ENCODE peak calls at places on chromosomes 4 and X, in ten cellular contexts. X, R, V, T, U, Y, E, D, G and L are unnamed samples.

GRCh38 chr4:8100696-8101095 is 57.9 kb downstream of the ABLIM2 start:
- DNase-seq in Y (peak; percentile 12), T (no peak), G (no peak), X (no peak), U (no peak), R (no peak), E (no peak), D (no peak), V (no peak), L (no peak)

GRCh38 chr4:56674984-56675383 is 6.1 kb downstream of the HOPX start:
- DNase-seq in U (no peak), R (no peak), G (no peak), D (no peak), Y (no peak), V (peak; percentile 22), T (no peak), X (no peak), E (no peak), L (peak; percentile 84)

GRCh38 chrX:37380920-37381319 is 31.8 kb downstream of the PRRG1 start:
- DNase-seq in U (no peak), V (peak; percentile 74), D (peak; percentile 9), Y (peak; percentile 83), R (no peak), G (no peak), E (no peak), X (no peak), T (no peak), L (peak; percentile 78)

GRCh38 chr4:100742045-100742444 is 224.2 kb upstream of the EMCN start:
- DNase-seq in R (no peak), X (no peak), D (no peak), T (no peak), Y (peak; percentile 23), U (no peak), G (peak; percentile 57), E (no peak), V (peak; percentile 62), L (peak; percentile 75)

GRCh38 chr4:169583563-169583962 is 28.8 kb downstream of the NEK1 start:
- DNase-seq in X (no peak), G (no peak), Y (peak; percentile 80), R (no peak), V (peak; percentile 70), D (peak; percentile 61), E (no peak), T (no peak), U (no peak), L (peak; percentile 56)

GRCh38 chrX:45775462-45775861 is 574.8 kb upstream of the DIPK2B start:
- DNase-seq in E (no peak), G (no peak), T (no peak), U (no peak), Y (peak; percentile 47), R (no peak), D (no peak), V (peak; percentile 89), X (no peak), L (peak; percentile 88)

GRCh38 chr4:15774020-15774420 is 4.1 kb upstream of the CD38 start:
- DNase-seq in X (peak; percentile 54), U (no peak), G (peak; percentile 29), V (no peak), R (no peak), E (peak; percentile 63), Y (no peak), T (no peak), D (no peak), L (no peak)

GRCh38 chr4:146029939-146030710 is 91.5 kb upstream of the ZNF827 start:
- DNase-seq in Y (no peak), V (no peak), U (no peak), T (no peak), D (no peak), X (no peak), E (no peak), G (peak; percentile 89), R (no peak), L (no peak)

GRCh38 chrX:149114001-149114400 is 391.1 kb downstream of the IDS start:
- DNase-seq in X (no peak), Y (no peak), U (peak; percentile 30), V (no peak), T (no peak), D (no peak), E (no peak), G (no peak), R (no peak), L (no peak)

GRCh38 chrX:129706395-129707072 is 32.2 kb upstream of the XPNPEP2 start:
- DNase-seq in D (no peak), Y (no peak), U (no peak), G (no peak), V (peak; percentile 6), T (no peak), X (no peak), E (no peak), R (no peak), L (no peak)

GRCh38 chr4:38529189-38530115 is 134.5 kb upstream of the KLF3 start:
- DNase-seq in U (no peak), G (peak; percentile 82), D (no peak), R (no peak), T (peak; percentile 34), Y (no peak), E (peak; percentile 45), V (no peak), X (peak; percentile 65), L (no peak)

GRCh38 chr4:53943345-53944085 is 120.9 kb downstream of the CHIC2 start:
- DNase-seq in U (no peak), D (no peak), R (no peak), T (no peak), Y (peak; percentile 43), G (no peak), E (no peak), V (peak; percentile 88), X (no peak), L (peak; percentile 85)

GRCh38 chr4:83369825-83370639 is 35.4 kb upstream of the HPSE start:
- DNase-seq in U (no peak), R (no peak), D (no peak), T (no peak), G (no peak), Y (peak; percentile 47), E (no peak), X (no peak), V (peak; percentile 49), L (peak; percentile 82)

GRCh38 chr4:153161599-153161971 is 42.7 kb upstream of the TRIM2 start:
- DNase-seq in G (no peak), R (no peak), X (no peak), Y (no peak), D (no peak), T (no peak), V (peak; percentile 55), U (no peak), E (no peak), L (peak; percentile 50)

GRCh38 chr4:94714761-94715160 is 43.0 kb upstream of the BMPR1B start:
- DNase-seq in D (peak; percentile 91), G (no peak), U (no peak), T (no peak), R (no peak), E (no peak), V (peak; percentile 81), X (no peak), Y (peak; percentile 81), L (peak; percentile 83)

GRCh38 chr4:8352368-8353157 is 83.0 kb downstream of the HTRA3 start:
- DNase-seq in D (no peak), U (no peak), G (no peak), T (no peak), E (no peak), R (peak; percentile 15), V (no peak), Y (no peak), X (peak; percentile 40), L (no peak)

GRCh38 chr4:24160358-24160757 is 270.5 kb upstream of the PPARGC1A start:
- DNase-seq in U (no peak), G (no peak), X (no peak), R (no peak), E (no peak), T (no peak), V (peak; percentile 18), Y (no peak), D (no peak), L (no peak)

DNA sequence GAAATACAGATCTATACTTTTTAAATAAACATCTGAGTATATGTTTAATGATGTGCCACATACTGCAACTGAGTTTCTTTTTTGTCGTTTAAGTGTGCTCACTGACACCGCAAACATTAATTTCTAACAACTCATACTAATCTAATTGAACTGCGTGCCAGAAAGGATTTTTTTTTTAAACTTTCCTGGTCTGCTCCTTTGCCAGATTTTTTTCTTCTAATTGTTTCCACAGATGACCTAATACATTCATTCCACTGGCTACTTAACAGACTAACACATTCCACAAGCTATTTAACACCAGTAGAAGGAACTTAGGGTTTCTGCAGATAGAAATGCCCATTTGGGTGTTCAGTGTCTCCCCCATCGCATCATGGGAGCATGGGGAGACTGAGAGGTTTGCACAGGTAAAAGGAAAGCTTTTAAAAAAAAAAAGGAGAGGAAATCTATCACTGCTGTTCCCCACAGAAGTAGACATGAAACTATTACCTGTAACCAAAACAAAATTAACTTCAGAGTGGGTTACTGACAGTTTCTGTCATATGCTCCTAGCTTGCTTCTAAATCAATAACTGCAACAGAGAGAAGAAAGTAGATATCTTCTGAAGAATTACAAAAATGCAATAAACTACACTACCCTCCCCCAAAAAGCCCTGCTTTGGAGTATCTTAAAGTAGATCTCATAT is 31.6 kb downstream of the SH3KBP1 start:
- DNase-seq in E (no peak), G (no peak), R (no peak), V (no peak), U (no peak), X (no peak), T (no peak), Y (peak; percentile 4), D (no peak), L (no peak)
- TF ChIP-seq CTCF in E (no peak), G (no peak), R (no peak), V (no peak), U (no peak), X (no peak), T (no peak), Y (no peak), D (no peak), L (no peak)

GRCh38 chrX:1813809-1814208 is 198.9 kb downstream of the ASMT start:
- DNase-seq in D (no peak), E (no peak), Y (no peak), G (no peak), R (no peak), U (no peak), V (no peak), X (no peak), T (no peak), L (no peak)
- H3K4me3 ChIP-seq in D (no peak overlapping the region), E (no peak overlapping the region), Y (no peak overlapping the region), G (no peak overlapping the region), R (no peak overlapping the region), U (no peak overlapping the region), V (no peak overlapping the region), X (no peak overlapping the region), T (no peak overlapping the region), L (no peak overlapping the region)

DNA sequence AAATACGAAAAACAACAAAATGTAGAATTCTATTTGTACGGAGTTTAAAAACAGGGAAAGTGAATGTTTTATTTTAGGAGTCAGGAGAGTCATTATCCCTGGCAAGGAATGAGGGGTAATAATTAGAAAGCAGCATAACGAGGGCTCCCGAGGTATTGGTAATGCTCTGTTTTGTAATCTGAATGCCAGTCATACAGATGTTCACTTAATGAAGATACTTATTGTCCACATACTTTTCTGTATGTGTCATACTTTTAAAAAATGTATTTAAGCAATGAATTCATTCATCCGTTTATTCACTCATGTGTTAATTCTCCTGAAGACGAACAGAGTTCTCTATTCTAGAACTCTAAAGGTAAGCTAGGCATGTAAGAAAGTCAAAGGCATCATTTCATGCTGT is 87.8 kb upstream of the BMP2K start:
- DNase-seq in R (no peak), V (peak; percentile 33), D (no peak), X (no peak), U (no peak), T (no peak), G (no peak), Y (no peak), E (no peak), L (peak; percentile 29)
- TF ChIP-seq CTCF in R (no peak), V (no peak), D (no peak), X (no peak), U (no peak), T (no peak), G (no peak), Y (no peak), E (no peak), L (no peak)

GRCh38 chr4:188030401-188030800 is 34.8 kb downstream of the ZFP42 start:
- DNase-seq in V (no peak), T (no peak), G (no peak), X (no peak), U (no peak), Y (no peak), R (no peak), D (no peak), E (no peak), L (no peak)
- H3K4me3 ChIP-seq in V (no peak overlapping the region), T (no peak overlapping the region), G (no peak overlapping the region), X (no peak overlapping the region), U (no peak overlapping the region), Y (no peak overlapping the region), R (no peak overlapping the region), D (no peak overlapping the region), E (no peak overlapping the region), L (no peak overlapping the region)